ENCODE peak calls at places on chromosome X, in five cellular contexts. D is endothelial cell; W is EH; Q is naive thymus-derived CD8-positive, alpha-beta T cell; K is Kasumi-1. I is an unnamed sample.

GRCh38 chrX:153554519-153555167 is 37.2 kb downstream of the ATP2B3 start:
- DNase-seq in D (peak), W (peak), Q (peak), K (peak), I (peak)

GRCh38 chrX:31420302-31420701 is 348.5 kb upstream of the FTHL17 start:
- DNase-seq in D (no peak), W (no peak), Q (no peak), K (no peak), I (no peak)

GRCh38 chrX:97027384-97027922 is 143.7 kb downstream of the RPA4 start:
- DNase-seq in D (no peak), W (no peak), Q (no peak), K (no peak), I (no peak)

GRCh38 chrX:122196338-122196737 is 987.7 kb upstream of the GRIA3 start:
- DNase-seq in D (no peak), W (no peak), Q (no peak), K (no peak), I (no peak)

GRCh38 chrX:131271274-131271673 is 17.8 kb downstream of the IGSF1 start:
- DNase-seq in D (no peak), W (no peak), Q (no peak), K (no peak), I (no peak)

GRCh38 chrX:151974336-151975227 is at the start of gene GABRE:
- DNase-seq in D (peak), W (peak), Q (no peak), K (no peak), I (no peak)

GRCh38 chrX:119684916-119685224 is 8.1 kb downstream of the SEPTIN6 start:
- DNase-seq in D (no peak), W (peak), Q (no peak), K (no peak), I (no peak)

GRCh38 chrX:153906126-153906917 is 1.8 kb downstream of the AVPR2 start:
- DNase-seq in D (no peak), W (no peak), Q (no peak), K (no peak), I (no peak)

GRCh38 chrX:110409925-110410324 is 51.3 kb downstream of the RTL9 start:
- DNase-seq in D (no peak), W (peak), Q (no peak), K (no peak), I (no peak)

GRCh38 chrX:11579856-11580595 is 85.7 kb downstream of the ARHGAP6 start:
- DNase-seq in D (no peak), W (no peak), Q (no peak), K (no peak), I (no peak)

GRCh38 chrX:153646620-153647373 is at the start of gene DUSP9:
- DNase-seq in D (peak), W (peak), Q (no peak), K (peak), I (no peak)

GRCh38 chrX:40057405-40057804 is 40.4 kb downstream of the BCOR start:
- DNase-seq in D (no peak), W (no peak), Q (no peak), K (no peak), I (no peak)

GRCh38 chrX:44903842-44904530 is 31.0 kb downstream of the KDM6A start:
- DNase-seq in D (no peak), W (no peak), Q (no peak), K (no peak), I (no peak)

GRCh38 chrX:153724252-153725038 is at the start of the genes ABCD1 and BCAP31:
- DNase-seq in D (peak), W (peak), Q (peak), K (peak), I (peak)

GRCh38 chrX:18887177-18887820 is 96.6 kb downstream of the PHKA2 start:
- DNase-seq in D (no peak), W (no peak), Q (no peak), K (no peak), I (no peak)

GRCh38 chrX:413322-414201 is 26.9 kb upstream of the PPP2R3B start:
- DNase-seq in D (peak), W (peak), Q (no peak), K (no peak), I (no peak)

GRCh38 chrX:108437789-108438623 is at the start of gene COL4A6:
- DNase-seq in D (peak), W (peak), Q (no peak), K (no peak), I (no peak)

GRCh38 chrX:106952988-106953387 is 32.8 kb downstream of the CLDN2 start:
- DNase-seq in D (no peak), W (peak), Q (no peak), K (peak), I (no peak)

I was measured in CD4-positive, alpha-beta T cell.